ENCODE peak calls at places on chromosomes 12 and 14, in six cellular contexts. Z, D, E, N, S and J are unnamed samples.
A peak's percentile ranks its signal among the peaks of the same experiment; 100 is the strongest.

GRCh38 chr12:65788912-65789311 is 35.4 kb upstream of the HMGA2 start:
- DNase-seq in Z (no peak), D (no peak), E (no peak), N (no peak), S (no peak), J (no peak)

GRCh38 chr14:36553650-36554260 is 28.7 kb downstream of the NKX2-8 start:
- DNase-seq in Z (no peak), D (no peak), E (no peak), N (no peak), S (peak; percentile 74), J (peak; percentile 30)

GRCh38 chr14:74503256-74503972 is 9.8 kb downstream of the ISCA2 start:
- DNase-seq in Z (no peak), D (peak; percentile 38), E (no peak), N (no peak), S (no peak), J (no peak)

GRCh38 chr14:30194769-30195168 is 267.1 kb upstream of the PRKD1 start:
- DNase-seq in Z (no peak), D (no peak), E (no peak), N (no peak), S (no peak), J (peak; percentile 69)

GRCh38 chr12:75720807-75721206 is 209.4 kb upstream of the KRR1 start:
- DNase-seq in Z (no peak), D (peak; percentile 31), E (no peak), N (peak; percentile 54), S (peak; percentile 32), J (no peak)

GRCh38 chr12:94575024-94575423 is 75.3 kb downstream of the TMCC3 start:
- DNase-seq in Z (no peak), D (no peak), E (no peak), N (no peak), S (no peak), J (no peak)

GRCh38 chr14:77559381-77559780 is 57.1 kb downstream of the SPTLC2 start:
- DNase-seq in Z (no peak), D (no peak), E (no peak), N (no peak), S (no peak), J (no peak)

GRCh38 chr14:75636100-75636692 is 24.5 kb downstream of the ERG28 start:
- DNase-seq in Z (no peak), D (no peak), E (no peak), N (no peak), S (no peak), J (no peak)

GRCh38 chr12:25894759-25895158 is 63.7 kb upstream of the RASSF8 start:
- DNase-seq in Z (no peak), D (no peak), E (no peak), N (no peak), S (no peak), J (no peak)

GRCh38 chr12:122022393-122023338 is 982 bp downstream of the BCL7A start:
- DNase-seq in Z (peak; percentile 35), D (no peak), E (no peak), N (no peak), S (peak; percentile 50), J (no peak)

GRCh38 chr12:68608191-68608590 is 2.5 kb upstream of the RAP1B start:
- DNase-seq in Z (no peak), D (no peak), E (no peak), N (no peak), S (no peak), J (no peak)

GRCh38 chr12:103312742-103313354 is 182.9 kb downstream of the C12orf42 start:
- DNase-seq in Z (no peak), D (no peak), E (no peak), N (no peak), S (no peak), J (no peak)

GRCh38 chr12:88931598-88931997 is 351.3 kb upstream of the KITLG start:
- DNase-seq in Z (no peak), D (no peak), E (no peak), N (no peak), S (no peak), J (no peak)

GRCh38 chr14:62133776-62134175 is 371.6 kb downstream of the SNAPC1 start:
- DNase-seq in Z (no peak), D (no peak), E (no peak), N (no peak), S (no peak), J (no peak)

GRCh38 chr14:76647699-76648298 is 113.5 kb upstream of the VASH1 start:
- DNase-seq in Z (no peak), D (no peak), E (peak; percentile 47), N (peak; percentile 45), S (peak; percentile 46), J (peak; percentile 44)

GRCh38 chr12:85803231-85803630 is 33.0 kb downstream of the RASSF9 start:
- DNase-seq in Z (no peak), D (no peak), E (no peak), N (no peak), S (no peak), J (peak; percentile 55)

GRCh38 chr12:79685068-79685467 is 5.7 kb downstream of the PAWR start:
- DNase-seq in Z (no peak), D (no peak), E (no peak), N (no peak), S (no peak), J (no peak)